ENCODE peak calls at places on chromosomes 6 and 20, in six cellular contexts. B is tibial artery; W is CD8-positive, alpha-beta T cell; A is AG04450; T is effector memory CD4-positive, alpha-beta T cell; D is adipocyte. Y is an unnamed sample. For H3K9me3, the result is how much of the 10 kb centered on the place peaks cover.

GRCh38 chr6:33695451-33695855 is 16.0 kb downstream of the UQCC2 start:
- DNase-seq in B (no peak), W (no peak), A (no peak), T (no peak), D (no peak), Y (no peak)

GRCh38 chr20:3123542-3123941 is 36.1 kb downstream of the FASTKD5 start:
- DNase-seq in B (no peak), W (no peak), A (no peak), T (no peak), D (no peak), Y (no peak)

GRCh38 chr6:157317129-157317814 is 6.0 kb downstream of the TMEM242 start:
- DNase-seq in B (peak), W (no peak), A (peak), T (no peak), D (peak), Y (peak)

GRCh38 chr20:38932457-38933120 is 6.4 kb downstream of the FAM83D start:
- DNase-seq in B (no peak), W (no peak), A (peak), T (no peak), D (peak), Y (no peak)

GRCh38 chr6:52361347-52361944 is 505 bp upstream of the PAQR8 start:
- DNase-seq in B (peak), W (peak), A (no peak), T (peak), D (peak), Y (peak)

GRCh38 chr20:63825331-63826118 is 5.5 kb downstream of the ZBTB46 start:
- DNase-seq in B (no peak), W (no peak), A (no peak), T (no peak), D (no peak), Y (no peak)

GRCh38 chr20:22572491-22572890 is 11.9 kb downstream of the FOXA2 start:
- DNase-seq in B (no peak), W (no peak), A (no peak), T (no peak), D (no peak), Y (no peak)

GRCh38 chr6:110875548-110876169 is 1.1 kb downstream of the AMD1 start:
- DNase-seq in B (peak), W (peak), A (no peak), T (peak), D (peak), Y (peak)

GRCh38 chr6:25477006-25477590 is 174.9 kb upstream of the SCGN start:
- DNase-seq in B (no peak), W (no peak), A (no peak), T (no peak), D (no peak), Y (no peak)

GRCh38 chr6:107977283-107977682 is 19.3 kb upstream of the SEC63 start:
- DNase-seq in B (no peak), W (no peak), A (no peak), T (no peak), D (peak), Y (no peak)

GRCh38 chr6:35311390-35312075 is 13.9 kb downstream of the DEF6 start:
- DNase-seq in B (no peak), W (peak), A (no peak), T (peak), D (no peak), Y (no peak)

GRCh38 chr20:17990278-17990972 is 21.6 kb downstream of the MGME1 start:
- DNase-seq in B (no peak), W (no peak), A (no peak), T (no peak), D (no peak), Y (no peak)

GRCh38 chr6:107657755-107658461 is 166.2 kb downstream of the SCML4 start:
- DNase-seq in B (peak), W (peak), A (peak), T (no peak), D (peak), Y (peak)

GRCh38 chr6:97440590-97441176 is 157.7 kb upstream of the MMS22L start:
- DNase-seq in B (no peak), W (no peak), A (no peak), T (no peak), D (peak), Y (no peak)

GRCh38 chr6:16767765-16768514 is 6.7 kb upstream of the ATXN1 start:
- DNase-seq in B (no peak), W (no peak), A (no peak), T (no peak), D (peak), Y (no peak)

GRCh38 chr20:4067600-4068261 is 52.4 kb upstream of the RNF24 start:
- DNase-seq in B (peak), W (no peak), A (no peak), T (no peak), D (peak), Y (no peak)

GRCh38 chr6:113281014-113281810 is 575.9 kb upstream of the MARCKS start:
- DNase-seq in B (no peak), W (no peak), A (no peak), T (no peak), D (peak), Y (no peak)

GRCh38 chr20:48772183-48772976 is 55.4 kb downstream of the PREX1 start:
- DNase-seq in B (peak), W (no peak), A (no peak), T (no peak), D (no peak), Y (no peak)

GRCh38 chr20:15937179-15937578 is 636.1 kb downstream of the KIF16B start:
- DNase-seq in B (no peak), W (no peak), A (no peak), T (no peak), D (no peak), Y (no peak)

GRCh38 chr20:8315639-8316573 is 183.8 kb downstream of the PLCB1 start:
- DNase-seq in B (no peak), W (no peak), A (no peak), T (no peak), D (no peak), Y (no peak)

GRCh38 chr6:31175961-31176360 is 5.5 kb upstream of the POU5F1 start:
- DNase-seq in B (no peak), W (peak), A (no peak), T (no peak), D (peak), Y (no peak)

GRCh38 chr6:123715243-123715863 is 78.6 kb upstream of the TRDN start:
- DNase-seq in B (no peak), W (no peak), A (no peak), T (no peak), D (peak), Y (no peak)
- H3K4me3 ChIP-seq in B (no peak), W (no peak), A (no peak), T (no peak), D (no peak), Y (no peak)

GRCh38 chr6:165300401-165300800 is 9.0 kb downstream of the C6orf118 start:
- DNase-seq in B (no peak), W (no peak), A (no peak), T (no peak), D (no peak), Y (no peak)
- H3K9me3 ChIP-seq in B (under half), W (under half), A (half or more), T (under half), D (under half), Y (under half)

DNA sequence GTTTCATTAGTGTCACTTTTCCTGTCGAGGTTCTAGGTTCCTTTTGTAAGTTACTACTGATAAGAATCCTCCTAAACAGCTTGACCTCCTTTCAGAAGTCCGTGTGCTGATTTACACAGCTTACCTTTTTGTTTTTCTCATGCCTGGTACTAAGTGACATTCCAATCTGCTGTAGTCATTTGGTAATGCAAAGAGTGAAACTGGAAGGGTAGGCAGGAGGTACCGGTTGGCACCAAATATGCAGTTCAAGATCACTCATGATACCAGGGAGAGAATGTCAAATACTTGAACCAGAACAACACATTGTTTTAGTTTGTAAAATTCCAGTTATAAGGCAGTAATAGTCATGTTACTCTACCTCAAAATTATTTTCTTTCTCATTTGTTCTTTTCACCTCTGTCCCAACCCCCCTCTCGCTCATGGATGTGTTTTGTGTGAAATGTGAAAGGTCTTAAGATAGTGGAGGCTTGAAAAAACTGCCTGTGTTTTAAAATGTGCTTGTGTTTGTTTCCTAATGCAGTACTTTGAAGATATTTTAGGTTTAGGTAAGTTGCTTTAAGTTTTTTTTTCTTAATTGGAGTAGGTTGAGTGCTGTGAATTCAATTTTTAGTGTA is 23.2 kb downstream of the AFDN start:
- DNase-seq in B (no peak), W (no peak), A (no peak), T (no peak), D (peak), Y (no peak)
- H3K4me3 ChIP-seq in B (no peak), W (no peak), A (no peak), T (no peak), D (no peak), Y (no peak)

DNA sequence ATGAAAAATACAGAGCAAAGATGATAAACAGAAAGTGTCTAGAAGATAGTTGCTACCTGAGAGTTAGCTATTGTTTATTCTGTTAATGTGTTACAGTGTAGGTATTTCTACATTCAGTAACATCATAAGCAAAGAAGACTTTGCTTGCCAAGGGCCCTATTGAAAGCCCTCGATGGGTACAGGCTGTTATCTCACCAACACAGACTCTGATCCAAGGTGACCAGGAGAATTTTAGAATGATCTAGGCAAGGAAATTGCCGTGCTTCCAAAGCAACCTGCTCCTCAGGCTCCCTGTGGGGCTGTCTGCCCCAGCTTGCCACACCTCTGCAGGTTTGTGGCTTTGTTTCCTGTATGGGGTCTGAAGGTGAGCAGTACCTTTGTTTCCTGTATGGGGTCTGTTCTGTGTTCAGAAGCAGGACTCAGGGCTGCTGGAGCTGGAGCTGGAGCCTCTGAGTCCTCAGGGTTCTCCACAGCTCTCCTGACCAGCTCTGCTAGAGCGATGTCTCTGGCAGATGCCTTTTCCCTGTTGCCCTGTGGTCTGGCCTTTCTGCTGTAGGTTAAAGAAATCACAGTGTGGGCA is 32.5 kb downstream of the PHACTR3 start:
- DNase-seq in B (no peak), W (no peak), A (no peak), T (no peak), D (no peak), Y (no peak)
- H3K9me3 ChIP-seq in B (under half), W (under half), A (under half), T (under half), D (under half), Y (under half)

GRCh38 chr6:118581489-118581959 is 33.4 kb downstream of the PLN start:
- DNase-seq in B (peak), W (no peak), A (no peak), T (no peak), D (peak), Y (no peak)

GRCh38 chr6:118578617-118579016 is 30.5 kb downstream of the PLN start:
- DNase-seq in B (no peak), W (no peak), A (no peak), T (no peak), D (no peak), Y (no peak)

GRCh38 chr6:118577972-118578371 is 29.9 kb downstream of the PLN start:
- DNase-seq in B (no peak), W (no peak), A (no peak), T (no peak), D (no peak), Y (no peak)

GRCh38 chr6:118579786-118580185 is 31.7 kb downstream of the PLN start:
- DNase-seq in B (no peak), W (no peak), A (no peak), T (no peak), D (no peak), Y (no peak)

GRCh38 chr6:118580585-118581419 is 32.7 kb downstream of the PLN start:
- DNase-seq in B (peak), W (peak), A (peak), T (no peak), D (peak), Y (peak)
- H3K4me3 ChIP-seq in B (no peak), W (no peak), A (no peak), T (no peak), D (peak), Y (no peak)

DNA sequence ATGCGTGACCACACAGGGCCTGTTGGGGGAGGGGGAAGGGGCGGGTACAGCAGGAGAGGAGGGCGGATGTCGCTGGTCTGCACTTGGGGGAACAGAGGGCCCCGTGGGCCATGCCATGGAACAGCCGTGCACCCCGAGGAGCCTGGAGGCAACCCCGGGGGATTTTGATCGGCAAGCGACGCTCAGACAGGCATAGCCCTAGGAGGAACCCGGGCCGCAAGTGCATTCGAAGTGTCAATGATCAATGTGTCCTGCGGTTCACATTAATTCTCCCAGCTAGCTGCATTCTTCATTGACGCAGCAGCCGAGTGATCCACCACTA is 772.8 kb upstream of the DEFB115 start:
- DNase-seq in B (no peak), W (no peak), A (no peak), T (no peak), D (no peak), Y (no peak)
- H3K9me3 ChIP-seq in B (under half), W (under half), A (half or more), T (under half), D (under half), Y (under half)